ENCODE peak calls at places on chromosomes 2 and 18, in five cellular contexts. I is HT1080; V is CD8-positive, alpha-beta memory T cell; E is heart left ventricle; Z is tibial artery. K is an unnamed sample.

GRCh38 chr2:20620271-20620681 is 30.6 kb downstream of the HS1BP3 start:
- DNase-seq in I (no peak), V (no peak), E (peak), Z (peak), K (no peak)

GRCh38 chr18:12779043-12779442 is 76.2 kb downstream of the PSMG2 start:
- DNase-seq in I (no peak), V (no peak), E (no peak), Z (no peak), K (no peak)

GRCh38 chr2:62297642-62298010 is 101.7 kb downstream of the B3GNT2 start:
- DNase-seq in I (peak), V (no peak), E (no peak), Z (no peak), K (no peak)

GRCh38 chr18:49757513-49758262 is 55.6 kb downstream of the ACAA2 start:
- DNase-seq in I (no peak), V (no peak), E (no peak), Z (no peak), K (no peak)

GRCh38 chr18:59547691-59548182 is 149.5 kb downstream of the CCBE1 start:
- DNase-seq in I (peak), V (no peak), E (no peak), Z (no peak), K (no peak)

GRCh38 chr18:43589611-43590151 is 312.4 kb upstream of the SYT4 start:
- DNase-seq in I (no peak), V (no peak), E (peak), Z (no peak), K (no peak)

GRCh38 chr2:14514001-14514400 is 118.5 kb upstream of the LRATD1 start:
- DNase-seq in I (no peak), V (no peak), E (no peak), Z (no peak), K (no peak)

GRCh38 chr2:224242543-224242942 is 159.4 kb downstream of the FAM124B start:
- DNase-seq in I (no peak), V (no peak), E (no peak), Z (no peak), K (no peak)

GRCh38 chr2:163571423-163572102 is 164.2 kb downstream of the FIGN start:
- DNase-seq in I (no peak), V (no peak), E (no peak), Z (no peak), K (no peak)

GRCh38 chr2:95389256-95390119 is 13.0 kb upstream of the FAHD2A start:
- DNase-seq in I (peak), V (no peak), E (peak), Z (peak), K (no peak)